ENCODE peak calls at places on chromosomes 13 and 19, in nine cellular contexts. W is NB4; V is BJ; R is Jurkat, Clone E6-1; C is fibroblast of pulmonary artery; B is cardiac muscle cell; I is AG09309; S is breast epithelium; E is suprapubic skin. M is an unnamed sample.

GRCh38 chr19:18629166-18630088 is 7.4 kb upstream of the KLHL26 start:
- DNase-seq in W (no peak), V (no peak), R (no peak), C (peak), B (no peak), I (no peak), S (no peak), E (no peak), M (no peak)

GRCh38 chr13:66195238-66195637 is 1034.9 kb downstream of the PCDH9 start:
- DNase-seq in W (no peak), V (no peak), R (no peak), C (no peak), B (no peak), I (no peak), S (no peak), E (no peak), M (no peak)

GRCh38 chr13:106183410-106184128 is 351.9 kb downstream of the EFNB2 start:
- DNase-seq in W (no peak), V (no peak), R (no peak), C (no peak), B (no peak), I (no peak), S (no peak), E (no peak), M (no peak)

GRCh38 chr19:55442372-55443044 is 592 bp downstream of the SHISA7 start:
- DNase-seq in W (no peak), V (no peak), R (no peak), C (no peak), B (no peak), I (no peak), S (no peak), E (no peak), M (no peak)

GRCh38 chr13:35833571-35834305 is 297.4 kb downstream of the DCLK1 start:
- DNase-seq in W (no peak), V (no peak), R (no peak), C (no peak), B (no peak), I (no peak), S (no peak), E (no peak), M (no peak)

GRCh38 chr19:1045247-1045603 is 5.3 kb downstream of the ABCA7 start:
- DNase-seq in W (peak), V (no peak), R (peak), C (no peak), B (no peak), I (no peak), S (no peak), E (no peak), M (peak)

GRCh38 chr19:48991823-48992570 is 1.1 kb downstream of the GYS1 start:
- DNase-seq in W (peak), V (no peak), R (no peak), C (peak), B (peak), I (peak), S (peak), E (no peak), M (peak)

GRCh38 chr13:77543711-77544110 is 8.2 kb downstream of the SCEL start:
- DNase-seq in W (no peak), V (no peak), R (no peak), C (no peak), B (no peak), I (no peak), S (no peak), E (no peak), M (peak)

GRCh38 chr13:38944219-38944618 is 46.4 kb downstream of the STOML3 start:
- DNase-seq in W (no peak), V (no peak), R (no peak), C (no peak), B (no peak), I (no peak), S (no peak), E (no peak), M (no peak)

GRCh38 chr19:40465025-40465780 is at the start of gene BLVRB:
- DNase-seq in W (peak), V (no peak), R (no peak), C (peak), B (no peak), I (peak), S (peak), E (no peak), M (peak)

GRCh38 chr19:43300876-43301765 is 31.8 kb upstream of the PSG9 start:
- DNase-seq in W (no peak), V (no peak), R (no peak), C (no peak), B (no peak), I (no peak), S (no peak), E (no peak), M (peak)

GRCh38 chr13:76825415-76825814 is 60.8 kb downstream of the KCTD12 start:
- DNase-seq in W (no peak), V (no peak), R (no peak), C (peak), B (no peak), I (no peak), S (no peak), E (no peak), M (no peak)

GRCh38 chr13:30466841-30467252 is 1.1 kb upstream of the HMGB1 start:
- DNase-seq in W (peak), V (no peak), R (peak), C (no peak), B (no peak), I (no peak), S (no peak), E (no peak), M (no peak)

GRCh38 chr13:95530178-95530577 is 22.3 kb upstream of the CLDN10 start:
- DNase-seq in W (peak), V (no peak), R (no peak), C (peak), B (no peak), I (peak), S (no peak), E (no peak), M (peak)

GRCh38 chr13:50644081-50644871 is 199.2 kb downstream of the DLEU7 start:
- DNase-seq in W (no peak), V (no peak), R (no peak), C (no peak), B (no peak), I (no peak), S (no peak), E (no peak), M (peak)

GRCh38 chr13:52001120-52001731 is 10.0 kb downstream of the ATP7B start:
- DNase-seq in W (peak), V (no peak), R (peak), C (peak), B (peak), I (peak), S (no peak), E (no peak), M (peak)

GRCh38 chr13:27774651-27775050 is 17.6 kb upstream of the GSX1 start:
- DNase-seq in W (no peak), V (no peak), R (no peak), C (no peak), B (no peak), I (no peak), S (no peak), E (no peak), M (no peak)

GRCh38 chr13:98225036-98225940 is 48.2 kb upstream of the RNF113B start:
- DNase-seq in W (no peak), V (no peak), R (no peak), C (no peak), B (no peak), I (no peak), S (no peak), E (no peak), M (no peak)

GRCh38 chr19:30649149-30649548 is 277.0 kb downstream of the ZNF536 start:
- DNase-seq in W (no peak), V (no peak), R (no peak), C (no peak), B (no peak), I (no peak), S (no peak), E (no peak), M (no peak)

GRCh38 chr13:48142437-48142836 is 47.5 kb upstream of the MED4 start:
- DNase-seq in W (peak), V (no peak), R (no peak), C (no peak), B (no peak), I (no peak), S (no peak), E (no peak), M (no peak)

GRCh38 chr19:19510432-19510831 is 4.9 kb downstream of the TSSK6 start:
- DNase-seq in W (no peak), V (no peak), R (no peak), C (no peak), B (no peak), I (no peak), S (no peak), E (no peak), M (peak)

GRCh38 chr13:76980075-76980718 is 11.7 kb upstream of the CLN5 start:
- DNase-seq in W (peak), V (no peak), R (peak), C (peak), B (peak), I (no peak), S (peak), E (peak), M (peak)

GRCh38 chr13:21671793-21672680 is 1.2 kb downstream of the FGF9 start:
- DNase-seq in W (no peak), V (no peak), R (no peak), C (no peak), B (peak), I (no peak), S (no peak), E (no peak), M (no peak)

GRCh38 chr13:46668302-46668720 is 115.3 kb downstream of the LRCH1 start:
- DNase-seq in W (no peak), V (peak), R (no peak), C (peak), B (no peak), I (peak), S (no peak), E (no peak), M (peak)

GRCh38 chr13:39417131-39417530 is 185.9 kb downstream of the LHFPL6 start:
- DNase-seq in W (peak), V (no peak), R (no peak), C (peak), B (peak), I (no peak), S (no peak), E (no peak), M (no peak)

GRCh38 chr19:39692166-39692565 is 12.1 kb upstream of the LGALS14 start:
- DNase-seq in W (no peak), V (no peak), R (no peak), C (no peak), B (no peak), I (no peak), S (no peak), E (no peak), M (peak)

GRCh38 chr13:44759222-44759721 is 183.1 kb upstream of the TSC22D1 start:
- DNase-seq in W (no peak), V (no peak), R (no peak), C (no peak), B (no peak), I (no peak), S (no peak), E (no peak), M (no peak)

GRCh38 chr19:34256835-34257558 is 2.6 kb downstream of the GARRE1 start:
- DNase-seq in W (no peak), V (peak), R (no peak), C (no peak), B (no peak), I (no peak), S (no peak), E (no peak), M (no peak)

GRCh38 chr13:39263033-39263432 is 224.8 kb downstream of the NHLRC3 start:
- DNase-seq in W (peak), V (no peak), R (peak), C (peak), B (peak), I (no peak), S (no peak), E (no peak), M (peak)

GRCh38 chr13:99895999-99896695 is 75.4 kb downstream of the ZIC5 start:
- DNase-seq in W (no peak), V (no peak), R (no peak), C (no peak), B (no peak), I (no peak), S (no peak), E (no peak), M (no peak)

GRCh38 chr13:99894835-99895427 is 76.6 kb downstream of the ZIC5 start:
- DNase-seq in W (no peak), V (no peak), R (no peak), C (peak), B (no peak), I (no peak), S (no peak), E (no peak), M (no peak)

GRCh38 chr13:99894105-99894504 is 77.5 kb downstream of the ZIC5 start:
- DNase-seq in W (no peak), V (no peak), R (no peak), C (no peak), B (no peak), I (no peak), S (no peak), E (no peak), M (no peak)

GRCh38 chr13:99896712-99897440 is 74.7 kb downstream of the ZIC5 start:
- DNase-seq in W (no peak), V (no peak), R (no peak), C (no peak), B (no peak), I (no peak), S (no peak), E (no peak), M (no peak)

GRCh38 chr13:99895428-99895998 is 76.1 kb downstream of the ZIC5 start:
- DNase-seq in W (no peak), V (no peak), R (no peak), C (peak), B (no peak), I (no peak), S (no peak), E (no peak), M (no peak)
- H3K4me3 ChIP-seq in W (no peak), V (no peak), R (no peak), C (peak), B (no peak), I (no peak), S (peak), E (peak), M (no peak)

DNA sequence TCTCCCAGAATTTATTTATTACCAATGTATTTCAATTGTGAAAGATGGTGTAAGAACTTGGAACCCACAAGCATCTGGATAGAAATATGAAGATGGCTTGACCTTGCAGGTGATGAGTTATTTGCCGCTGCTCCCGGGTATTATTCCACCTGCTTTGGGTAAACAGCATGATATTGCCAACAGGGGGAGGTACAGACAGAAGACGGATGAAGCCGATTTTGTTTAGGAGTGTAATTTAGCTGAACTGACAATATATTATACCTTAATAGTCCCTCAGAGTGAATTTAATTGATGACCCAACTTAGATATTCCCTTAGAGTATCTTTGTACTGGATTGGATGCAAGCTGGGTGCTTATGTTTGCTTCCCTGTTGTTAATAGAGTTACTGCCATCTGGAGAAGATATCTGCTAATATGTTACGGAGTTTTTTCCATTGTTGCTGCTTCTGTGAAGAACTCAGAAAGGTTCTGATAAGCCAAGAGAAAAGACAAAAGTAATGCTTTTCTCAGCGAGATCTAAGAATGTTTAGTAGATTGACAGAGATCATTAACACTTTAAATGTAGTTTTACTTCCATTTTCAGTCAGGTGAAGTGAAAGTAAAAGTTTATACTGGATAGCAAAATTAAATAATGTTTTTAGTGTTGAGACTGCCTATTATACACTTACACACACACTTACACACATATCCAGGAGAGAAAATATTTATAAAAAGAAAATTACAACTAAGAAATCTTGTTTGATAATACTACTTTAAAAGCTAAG is 2220.8 kb upstream of the PCDH20 start:
- DNase-seq in W (no peak), V (no peak), R (peak), C (peak), B (no peak), I (no peak), S (no peak), E (no peak), M (no peak)
- H3K4me3 ChIP-seq in W (no peak), V (peak), R (peak), C (peak), B (no peak), I (no peak), S (peak), E (peak), M (no peak)

GRCh38 chr19:54281008-54281728 is at the start of gene LILRB2:
- DNase-seq in W (peak), V (no peak), R (no peak), C (no peak), B (no peak), I (no peak), S (no peak), E (peak), M (no peak)
- H3K4me3 ChIP-seq in W (peak), V (no peak), R (no peak), C (no peak), B (no peak), I (no peak), S (no peak), E (peak), M (no peak)

DNA sequence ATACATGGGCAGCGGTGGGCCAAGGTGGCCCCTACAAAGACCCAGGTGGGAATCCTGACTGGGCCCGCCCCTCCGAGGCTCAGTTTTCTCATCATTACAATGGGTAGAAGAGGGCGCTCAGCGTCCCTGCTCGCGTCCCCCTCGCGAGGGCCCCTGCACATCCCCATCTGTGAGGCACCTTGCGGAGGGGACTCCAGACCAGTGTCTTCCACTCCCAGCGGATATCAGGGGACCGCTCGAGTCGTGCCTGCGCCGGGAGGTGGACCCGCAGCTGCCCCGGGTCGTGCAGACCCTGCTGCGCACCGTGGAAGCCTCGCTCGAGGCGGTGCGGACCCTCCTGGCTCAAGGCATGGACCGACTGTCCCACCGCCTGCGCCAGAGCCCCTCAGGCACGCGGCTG is 15.3 kb upstream of the COLGALT1 start:
- DNase-seq in W (no peak), V (no peak), R (no peak), C (no peak), B (no peak), I (no peak), S (no peak), E (no peak), M (no peak)
- H3K4me3 ChIP-seq in W (no peak), V (no peak), R (no peak), C (no peak), B (no peak), I (no peak), S (no peak), E (no peak), M (no peak)

M was measured in bronchial epithelial cell.